ENCODE peak calls at places on chromosomes 5 and 9, in eight cellular contexts. One of them, this sample, is unnamed.

GRCh38 chr9:116152941-116153764 is 438 bp upstream of the PAPPA start:
- DNase-seq in activated T-helper 1 cell treated with anti-CD3 and anti-CD28 coated beads, Interleukin-12 subunit alpha, Interleukin-12 subunit beta, Interleukin-2, Interleukin-4 antibody, amounts not matched to agents 30 ng/mL and 10 ng/mL and 1 ng/mL, durations not matched to agents 14 hours and 24 hours and 36 hours: no peak
- DNase-seq in GF-D8: no peak
- DNase-seq in brain microvascular endothelial cell: peak
- DNase-seq in epithelial cell of proximal tubule: no peak
- DNase-seq in glutamatergic neuron: no peak
- DNase-seq in lower leg skin: no peak
- DNase-seq in GM10248: no peak
- DNase-seq in this sample: no peak

GRCh38 chr5:147174671-147175070 is 60.2 kb upstream of the STK32A start:
- DNase-seq in GF-D8: no peak
- DNase-seq in activated T-helper 1 cell treated with anti-CD3 and anti-CD28 coated beads, Interleukin-12 subunit alpha, Interleukin-12 subunit beta, Interleukin-2, Interleukin-4 antibody, amounts not matched to agents 30 ng/mL and 10 ng/mL and 1 ng/mL, durations not matched to agents 14 hours and 24 hours and 36 hours: no peak
- DNase-seq in GM10248: no peak
- DNase-seq in lower leg skin: no peak
- DNase-seq in brain microvascular endothelial cell: no peak
- DNase-seq in glutamatergic neuron: no peak
- DNase-seq in epithelial cell of proximal tubule: no peak
- DNase-seq in this sample: no peak

GRCh38 chr5:140317859-140318258 is 15.0 kb upstream of the PFDN1 start:
- DNase-seq in GM10248: no peak
- DNase-seq in glutamatergic neuron: no peak
- DNase-seq in lower leg skin: peak
- DNase-seq in brain microvascular endothelial cell: peak
- DNase-seq in GF-D8: no peak
- DNase-seq in epithelial cell of proximal tubule: peak
- DNase-seq in activated T-helper 1 cell treated with anti-CD3 and anti-CD28 coated beads, Interleukin-12 subunit alpha, Interleukin-12 subunit beta, Interleukin-2, Interleukin-4 antibody, amounts not matched to agents 30 ng/mL and 10 ng/mL and 1 ng/mL, durations not matched to agents 14 hours and 24 hours and 36 hours: no peak
- DNase-seq in this sample: no peak

GRCh38 chr5:175478008-175478383 is 364 bp upstream of the SFXN1 start:
- DNase-seq in GM10248: no peak
- DNase-seq in GF-D8: no peak
- DNase-seq in lower leg skin: no peak
- DNase-seq in activated T-helper 1 cell treated with anti-CD3 and anti-CD28 coated beads, Interleukin-12 subunit alpha, Interleukin-12 subunit beta, Interleukin-2, Interleukin-4 antibody, amounts not matched to agents 30 ng/mL and 10 ng/mL and 1 ng/mL, durations not matched to agents 14 hours and 24 hours and 36 hours: no peak
- DNase-seq in brain microvascular endothelial cell: no peak
- DNase-seq in epithelial cell of proximal tubule: no peak
- DNase-seq in glutamatergic neuron: no peak
- DNase-seq in this sample: no peak

GRCh38 chr5:73278693-73279092 is 105.7 kb downstream of the TMEM174 start:
- DNase-seq in lower leg skin: no peak
- DNase-seq in epithelial cell of proximal tubule: no peak
- DNase-seq in GF-D8: no peak
- DNase-seq in glutamatergic neuron: no peak
- DNase-seq in GM10248: no peak
- DNase-seq in brain microvascular endothelial cell: no peak
- DNase-seq in activated T-helper 1 cell treated with anti-CD3 and anti-CD28 coated beads, Interleukin-12 subunit alpha, Interleukin-12 subunit beta, Interleukin-2, Interleukin-4 antibody, amounts not matched to agents 30 ng/mL and 10 ng/mL and 1 ng/mL, durations not matched to agents 14 hours and 24 hours and 36 hours: no peak
- DNase-seq in this sample: no peak

GRCh38 chr5:149113669-149114068 is 27.6 kb upstream of the ABLIM3 start:
- DNase-seq in epithelial cell of proximal tubule: peak
- DNase-seq in activated T-helper 1 cell treated with anti-CD3 and anti-CD28 coated beads, Interleukin-12 subunit alpha, Interleukin-12 subunit beta, Interleukin-2, Interleukin-4 antibody, amounts not matched to agents 30 ng/mL and 10 ng/mL and 1 ng/mL, durations not matched to agents 14 hours and 24 hours and 36 hours: no peak
- DNase-seq in glutamatergic neuron: no peak
- DNase-seq in lower leg skin: no peak
- DNase-seq in GF-D8: no peak
- DNase-seq in GM10248: no peak
- DNase-seq in brain microvascular endothelial cell: no peak
- DNase-seq in this sample: no peak

GRCh38 chr9:98860871-98861293 is 53.4 kb downstream of the GALNT12 start:
- DNase-seq in glutamatergic neuron: no peak
- DNase-seq in brain microvascular endothelial cell: peak
- DNase-seq in GF-D8: no peak
- DNase-seq in lower leg skin: peak
- DNase-seq in GM10248: no peak
- DNase-seq in activated T-helper 1 cell treated with anti-CD3 and anti-CD28 coated beads, Interleukin-12 subunit alpha, Interleukin-12 subunit beta, Interleukin-2, Interleukin-4 antibody, amounts not matched to agents 30 ng/mL and 10 ng/mL and 1 ng/mL, durations not matched to agents 14 hours and 24 hours and 36 hours: no peak
- DNase-seq in epithelial cell of proximal tubule: no peak
- DNase-seq in this sample: peak

GRCh38 chr5:148887123-148887881 is 60.9 kb downstream of the ADRB2 start:
- DNase-seq in lower leg skin: no peak
- DNase-seq in GF-D8: no peak
- DNase-seq in activated T-helper 1 cell treated with anti-CD3 and anti-CD28 coated beads, Interleukin-12 subunit alpha, Interleukin-12 subunit beta, Interleukin-2, Interleukin-4 antibody, amounts not matched to agents 30 ng/mL and 10 ng/mL and 1 ng/mL, durations not matched to agents 14 hours and 24 hours and 36 hours: no peak
- DNase-seq in GM10248: no peak
- DNase-seq in brain microvascular endothelial cell: no peak
- DNase-seq in glutamatergic neuron: no peak
- DNase-seq in epithelial cell of proximal tubule: no peak
- DNase-seq in this sample: no peak

GRCh38 chr5:14580037-14581034 is 1.3 kb upstream of the OTULINL start:
- DNase-seq in lower leg skin: no peak
- DNase-seq in glutamatergic neuron: no peak
- DNase-seq in brain microvascular endothelial cell: no peak
- DNase-seq in GM10248: no peak
- DNase-seq in activated T-helper 1 cell treated with anti-CD3 and anti-CD28 coated beads, Interleukin-12 subunit alpha, Interleukin-12 subunit beta, Interleukin-2, Interleukin-4 antibody, amounts not matched to agents 30 ng/mL and 10 ng/mL and 1 ng/mL, durations not matched to agents 14 hours and 24 hours and 36 hours: no peak
- DNase-seq in GF-D8: no peak
- DNase-seq in epithelial cell of proximal tubule: no peak
- DNase-seq in this sample: no peak

GRCh38 chr5:169065400-169065799 is 235.5 kb downstream of the SLIT3 start:
- DNase-seq in glutamatergic neuron: no peak
- DNase-seq in lower leg skin: no peak
- DNase-seq in brain microvascular endothelial cell: no peak
- DNase-seq in GM10248: no peak
- DNase-seq in activated T-helper 1 cell treated with anti-CD3 and anti-CD28 coated beads, Interleukin-12 subunit alpha, Interleukin-12 subunit beta, Interleukin-2, Interleukin-4 antibody, amounts not matched to agents 30 ng/mL and 10 ng/mL and 1 ng/mL, durations not matched to agents 14 hours and 24 hours and 36 hours: no peak
- DNase-seq in GF-D8: no peak
- DNase-seq in epithelial cell of proximal tubule: no peak
- DNase-seq in this sample: no peak

GRCh38 chr9:116149844-116150243 is 3.7 kb upstream of the PAPPA start:
- DNase-seq in lower leg skin: no peak
- DNase-seq in GF-D8: no peak
- DNase-seq in epithelial cell of proximal tubule: no peak
- DNase-seq in GM10248: peak
- DNase-seq in glutamatergic neuron: peak
- DNase-seq in activated T-helper 1 cell treated with anti-CD3 and anti-CD28 coated beads, Interleukin-12 subunit alpha, Interleukin-12 subunit beta, Interleukin-2, Interleukin-4 antibody, amounts not matched to agents 30 ng/mL and 10 ng/mL and 1 ng/mL, durations not matched to agents 14 hours and 24 hours and 36 hours: no peak
- DNase-seq in brain microvascular endothelial cell: no peak
- DNase-seq in this sample: peak

GRCh38 chr5:1418238-1418920 is 26.9 kb downstream of the SLC6A3 start:
- DNase-seq in brain microvascular endothelial cell: no peak
- DNase-seq in activated T-helper 1 cell treated with anti-CD3 and anti-CD28 coated beads, Interleukin-12 subunit alpha, Interleukin-12 subunit beta, Interleukin-2, Interleukin-4 antibody, amounts not matched to agents 30 ng/mL and 10 ng/mL and 1 ng/mL, durations not matched to agents 14 hours and 24 hours and 36 hours: no peak
- DNase-seq in GM10248: no peak
- DNase-seq in lower leg skin: no peak
- DNase-seq in glutamatergic neuron: no peak
- DNase-seq in epithelial cell of proximal tubule: no peak
- DNase-seq in GF-D8: no peak
- DNase-seq in this sample: no peak

GRCh38 chr5:17743580-17744435 is 109.5 kb downstream of the TAF11L14 start:
- DNase-seq in glutamatergic neuron: no peak
- DNase-seq in epithelial cell of proximal tubule: no peak
- DNase-seq in activated T-helper 1 cell treated with anti-CD3 and anti-CD28 coated beads, Interleukin-12 subunit alpha, Interleukin-12 subunit beta, Interleukin-2, Interleukin-4 antibody, amounts not matched to agents 30 ng/mL and 10 ng/mL and 1 ng/mL, durations not matched to agents 14 hours and 24 hours and 36 hours: no peak
- DNase-seq in brain microvascular endothelial cell: peak
- DNase-seq in GF-D8: no peak
- DNase-seq in GM10248: no peak
- DNase-seq in lower leg skin: no peak
- DNase-seq in this sample: no peak

GRCh38 chr5:97538916-97539315 is 355.9 kb upstream of the RIOK2 start:
- DNase-seq in epithelial cell of proximal tubule: no peak
- DNase-seq in GF-D8: no peak
- DNase-seq in activated T-helper 1 cell treated with anti-CD3 and anti-CD28 coated beads, Interleukin-12 subunit alpha, Interleukin-12 subunit beta, Interleukin-2, Interleukin-4 antibody, amounts not matched to agents 30 ng/mL and 10 ng/mL and 1 ng/mL, durations not matched to agents 14 hours and 24 hours and 36 hours: no peak
- DNase-seq in brain microvascular endothelial cell: no peak
- DNase-seq in lower leg skin: no peak
- DNase-seq in glutamatergic neuron: no peak
- DNase-seq in GM10248: no peak
- DNase-seq in this sample: no peak

GRCh38 chr9:68728731-68729130 is 23.7 kb downstream of the PIP5K1B start:
- DNase-seq in activated T-helper 1 cell treated with anti-CD3 and anti-CD28 coated beads, Interleukin-12 subunit alpha, Interleukin-12 subunit beta, Interleukin-2, Interleukin-4 antibody, amounts not matched to agents 30 ng/mL and 10 ng/mL and 1 ng/mL, durations not matched to agents 14 hours and 24 hours and 36 hours: no peak
- DNase-seq in epithelial cell of proximal tubule: no peak
- DNase-seq in glutamatergic neuron: no peak
- DNase-seq in GM10248: peak
- DNase-seq in lower leg skin: no peak
- DNase-seq in GF-D8: no peak
- DNase-seq in brain microvascular endothelial cell: no peak
- DNase-seq in this sample: no peak

GRCh38 chr9:96048116-96048953 is 172.8 kb downstream of the ERCC6L2 start:
- DNase-seq in epithelial cell of proximal tubule: peak
- DNase-seq in GM10248: no peak
- DNase-seq in GF-D8: no peak
- DNase-seq in glutamatergic neuron: no peak
- DNase-seq in lower leg skin: no peak
- DNase-seq in brain microvascular endothelial cell: no peak
- DNase-seq in activated T-helper 1 cell treated with anti-CD3 and anti-CD28 coated beads, Interleukin-12 subunit alpha, Interleukin-12 subunit beta, Interleukin-2, Interleukin-4 antibody, amounts not matched to agents 30 ng/mL and 10 ng/mL and 1 ng/mL, durations not matched to agents 14 hours and 24 hours and 36 hours: no peak
- DNase-seq in this sample: no peak

GRCh38 chr5:107917983-107918382 is 247.2 kb upstream of the EFNA5 start:
- DNase-seq in GF-D8: no peak
- DNase-seq in GM10248: no peak
- DNase-seq in activated T-helper 1 cell treated with anti-CD3 and anti-CD28 coated beads, Interleukin-12 subunit alpha, Interleukin-12 subunit beta, Interleukin-2, Interleukin-4 antibody, amounts not matched to agents 30 ng/mL and 10 ng/mL and 1 ng/mL, durations not matched to agents 14 hours and 24 hours and 36 hours: no peak
- DNase-seq in glutamatergic neuron: no peak
- DNase-seq in brain microvascular endothelial cell: no peak
- DNase-seq in epithelial cell of proximal tubule: no peak
- DNase-seq in lower leg skin: no peak
- DNase-seq in this sample: no peak

GRCh38 chr9:126589349-126589748 is 24.4 kb upstream of the LMX1B start:
- DNase-seq in activated T-helper 1 cell treated with anti-CD3 and anti-CD28 coated beads, Interleukin-12 subunit alpha, Interleukin-12 subunit beta, Interleukin-2, Interleukin-4 antibody, amounts not matched to agents 30 ng/mL and 10 ng/mL and 1 ng/mL, durations not matched to agents 14 hours and 24 hours and 36 hours: no peak
- DNase-seq in glutamatergic neuron: no peak
- DNase-seq in epithelial cell of proximal tubule: no peak
- DNase-seq in GF-D8: no peak
- DNase-seq in brain microvascular endothelial cell: no peak
- DNase-seq in GM10248: no peak
- DNase-seq in lower leg skin: no peak
- DNase-seq in this sample: no peak

GRCh38 chr5:102911973-102912372 is 156.9 kb downstream of the PAM start:
- DNase-seq in GF-D8: no peak
- DNase-seq in epithelial cell of proximal tubule: peak
- DNase-seq in glutamatergic neuron: no peak
- DNase-seq in GM10248: no peak
- DNase-seq in lower leg skin: no peak
- DNase-seq in brain microvascular endothelial cell: peak
- DNase-seq in activated T-helper 1 cell treated with anti-CD3 and anti-CD28 coated beads, Interleukin-12 subunit alpha, Interleukin-12 subunit beta, Interleukin-2, Interleukin-4 antibody, amounts not matched to agents 30 ng/mL and 10 ng/mL and 1 ng/mL, durations not matched to agents 14 hours and 24 hours and 36 hours: no peak
- DNase-seq in this sample: no peak

GRCh38 chr9:99445920-99446319 is 223.8 kb downstream of the SEC61B start:
- DNase-seq in GM10248: no peak
- DNase-seq in epithelial cell of proximal tubule: no peak
- DNase-seq in activated T-helper 1 cell treated with anti-CD3 and anti-CD28 coated beads, Interleukin-12 subunit alpha, Interleukin-12 subunit beta, Interleukin-2, Interleukin-4 antibody, amounts not matched to agents 30 ng/mL and 10 ng/mL and 1 ng/mL, durations not matched to agents 14 hours and 24 hours and 36 hours: no peak
- DNase-seq in brain microvascular endothelial cell: no peak
- DNase-seq in GF-D8: no peak
- DNase-seq in glutamatergic neuron: no peak
- DNase-seq in lower leg skin: no peak
- DNase-seq in this sample: no peak

GRCh38 chr5:6829150-6829784 is 116.0 kb downstream of the TENT4A start:
- DNase-seq in GF-D8: no peak
- DNase-seq in activated T-helper 1 cell treated with anti-CD3 and anti-CD28 coated beads, Interleukin-12 subunit alpha, Interleukin-12 subunit beta, Interleukin-2, Interleukin-4 antibody, amounts not matched to agents 30 ng/mL and 10 ng/mL and 1 ng/mL, durations not matched to agents 14 hours and 24 hours and 36 hours: peak
- DNase-seq in GM10248: peak
- DNase-seq in glutamatergic neuron: no peak
- DNase-seq in brain microvascular endothelial cell: no peak
- DNase-seq in lower leg skin: no peak
- DNase-seq in epithelial cell of proximal tubule: no peak
- DNase-seq in this sample: peak

GRCh38 chr9:18115131-18115530 is 358.8 kb upstream of the ADAMTSL1 start:
- DNase-seq in brain microvascular endothelial cell: no peak
- DNase-seq in GF-D8: no peak
- DNase-seq in lower leg skin: no peak
- DNase-seq in glutamatergic neuron: no peak
- DNase-seq in activated T-helper 1 cell treated with anti-CD3 and anti-CD28 coated beads, Interleukin-12 subunit alpha, Interleukin-12 subunit beta, Interleukin-2, Interleukin-4 antibody, amounts not matched to agents 30 ng/mL and 10 ng/mL and 1 ng/mL, durations not matched to agents 14 hours and 24 hours and 36 hours: no peak
- DNase-seq in epithelial cell of proximal tubule: no peak
- DNase-seq in GM10248: no peak
- DNase-seq in this sample: no peak

GRCh38 chr5:73374520-73375235 is 73.9 kb downstream of the FOXD1 start:
- DNase-seq in GM10248: no peak
- DNase-seq in activated T-helper 1 cell treated with anti-CD3 and anti-CD28 coated beads, Interleukin-12 subunit alpha, Interleukin-12 subunit beta, Interleukin-2, Interleukin-4 antibody, amounts not matched to agents 30 ng/mL and 10 ng/mL and 1 ng/mL, durations not matched to agents 14 hours and 24 hours and 36 hours: no peak
- DNase-seq in GF-D8: no peak
- DNase-seq in lower leg skin: no peak
- DNase-seq in brain microvascular endothelial cell: peak
- DNase-seq in epithelial cell of proximal tubule: no peak
- DNase-seq in glutamatergic neuron: no peak
- DNase-seq in this sample: no peak

GRCh38 chr5:54895816-54896341 is 89.5 kb downstream of the ESM1 start:
- DNase-seq in activated T-helper 1 cell treated with anti-CD3 and anti-CD28 coated beads, Interleukin-12 subunit alpha, Interleukin-12 subunit beta, Interleukin-2, Interleukin-4 antibody, amounts not matched to agents 30 ng/mL and 10 ng/mL and 1 ng/mL, durations not matched to agents 14 hours and 24 hours and 36 hours: no peak
- DNase-seq in glutamatergic neuron: peak
- DNase-seq in GF-D8: no peak
- DNase-seq in lower leg skin: no peak
- DNase-seq in GM10248: no peak
- DNase-seq in brain microvascular endothelial cell: peak
- DNase-seq in epithelial cell of proximal tubule: no peak
- DNase-seq in this sample: peak

GRCh38 chr9:77010527-77010926 is 8.9 kb upstream of the FOXB2 start:
- DNase-seq in GM10248: no peak
- DNase-seq in lower leg skin: no peak
- DNase-seq in brain microvascular endothelial cell: no peak
- DNase-seq in activated T-helper 1 cell treated with anti-CD3 and anti-CD28 coated beads, Interleukin-12 subunit alpha, Interleukin-12 subunit beta, Interleukin-2, Interleukin-4 antibody, amounts not matched to agents 30 ng/mL and 10 ng/mL and 1 ng/mL, durations not matched to agents 14 hours and 24 hours and 36 hours: no peak
- DNase-seq in glutamatergic neuron: no peak
- DNase-seq in epithelial cell of proximal tubule: no peak
- DNase-seq in GF-D8: no peak
- DNase-seq in this sample: no peak

GRCh38 chr9:20379804-20380225 is 242.5 kb downstream of the MLLT3 start:
- DNase-seq in epithelial cell of proximal tubule: no peak
- DNase-seq in glutamatergic neuron: no peak
- DNase-seq in brain microvascular endothelial cell: no peak
- DNase-seq in GM10248: no peak
- DNase-seq in activated T-helper 1 cell treated with anti-CD3 and anti-CD28 coated beads, Interleukin-12 subunit alpha, Interleukin-12 subunit beta, Interleukin-2, Interleukin-4 antibody, amounts not matched to agents 30 ng/mL and 10 ng/mL and 1 ng/mL, durations not matched to agents 14 hours and 24 hours and 36 hours: no peak
- DNase-seq in GF-D8: no peak
- DNase-seq in lower leg skin: no peak
- DNase-seq in this sample: no peak